ENCODE peak calls at places on chromosomes 6 and 20, in six cellular contexts. Q, V, H, S, L and G are unnamed samples.
A peak's percentile ranks its signal among the peaks of the same experiment; 100 is the strongest.

GRCh38 chr20:24633026-24633425 is 163.6 kb downstream of the SYNDIG1 start:
- DNase-seq in Q (no peak), V (no peak), H (no peak), S (no peak), L (no peak), G (no peak)

GRCh38 chr6:53543341-53544010 is 1.4 kb downstream of the GCLC start:
- DNase-seq in Q (no peak), V (no peak), H (no peak), S (no peak), L (no peak), G (no peak)

GRCh38 chr6:11033825-11034224 is 10.3 kb downstream of the ELOVL2 start:
- DNase-seq in Q (no peak), V (no peak), H (no peak), S (no peak), L (no peak), G (no peak)

GRCh38 chr6:110341671-110342304 is 16.4 kb downstream of the METTL24 start:
- DNase-seq in Q (no peak), V (peak; percentile 66), H (no peak), S (no peak), L (peak; percentile 55), G (no peak)

GRCh38 chr6:37480118-37480736 is 19.5 kb downstream of the CCDC167 start:
- DNase-seq in Q (no peak), V (no peak), H (no peak), S (no peak), L (no peak), G (no peak)

GRCh38 chr20:25421107-25421506 is 13.6 kb downstream of the GINS1 start:
- DNase-seq in Q (no peak), V (no peak), H (no peak), S (no peak), L (no peak), G (no peak)

GRCh38 chr6:156718647-156719394 is 58.4 kb upstream of the ARID1B start:
- DNase-seq in Q (peak; percentile 68), V (no peak), H (no peak), S (no peak), L (peak; percentile 26), G (no peak)

GRCh38 chr6:132133734-132134490 is 182.7 kb upstream of the CCN2 start:
- DNase-seq in Q (peak; percentile 64), V (no peak), H (no peak), S (no peak), L (no peak), G (no peak)

GRCh38 chr6:157774153-157775135 is 48.6 kb upstream of the SNX9 start:
- DNase-seq in Q (no peak), V (peak; percentile 50), H (no peak), S (peak; percentile 17), L (no peak), G (no peak)

GRCh38 chr20:24692429-24693190 is 223.2 kb downstream of the SYNDIG1 start:
- DNase-seq in Q (peak; percentile 39), V (peak; percentile 1), H (peak; percentile 53), S (peak; percentile 1), L (no peak), G (peak; percentile 3)

GRCh38 chr6:36599791-36600209 is 5.6 kb downstream of the SRSF3 start:
- DNase-seq in Q (peak; percentile 71), V (peak; percentile 51), H (peak; percentile 78), S (no peak), L (no peak), G (peak; percentile 40)

GRCh38 chr6:26141378-26141901 is 54.2 kb downstream of the HFE start:
- DNase-seq in Q (no peak), V (no peak), H (no peak), S (no peak), L (peak; percentile 46), G (no peak)

GRCh38 chr6:28634758-28635546 is 109.3 kb downstream of the GPX5 start:
- DNase-seq in Q (no peak), V (peak; percentile 80), H (no peak), S (no peak), L (peak; percentile 50), G (no peak)

GRCh38 chr6:72212686-72213085 is 326.3 kb downstream of the RIMS1 start:
- DNase-seq in Q (no peak), V (no peak), H (no peak), S (no peak), L (no peak), G (no peak)

GRCh38 chr20:34579191-34579661 is 20.7 kb downstream of the MAP1LC3A start:
- DNase-seq in Q (no peak), V (no peak), H (no peak), S (peak; percentile 76), L (peak; percentile 45), G (no peak)

GRCh38 chr6:4185846-4186245 is 50.5 kb upstream of the ECI2 start:
- DNase-seq in Q (no peak), V (no peak), H (no peak), S (no peak), L (no peak), G (no peak)

GRCh38 chr6:23180504-23181293 is 611.3 kb downstream of the HDGFL1 start:
- DNase-seq in Q (peak; percentile 80), V (peak; percentile 64), H (peak; percentile 71), S (peak; percentile 10), L (no peak), G (no peak)

GRCh38 chr6:18507561-18507960 is 120.4 kb downstream of the RNF144B start:
- DNase-seq in Q (no peak), V (no peak), H (no peak), S (no peak), L (no peak), G (no peak)

GRCh38 chr20:45890997-45891983 is at the start of the genes CTSA and NEURL2:
- DNase-seq in Q (peak; percentile 98), V (peak; percentile 99), H (peak; percentile 97), S (peak; percentile 90), L (peak; percentile 98), G (peak; percentile 93)

GRCh38 chr6:26594730-26595632 is 1.8 kb upstream of the ABT1 start:
- DNase-seq in Q (no peak), V (peak; percentile 30), H (no peak), S (no peak), L (peak; percentile 58), G (no peak)

GRCh38 chr6:25010917-25011625 is 75.3 kb upstream of the RIPOR2 start:
- DNase-seq in Q (no peak), V (no peak), H (no peak), S (no peak), L (no peak), G (no peak)

GRCh38 chr6:19356692-19357091 is 480.5 kb upstream of the ID4 start:
- DNase-seq in Q (no peak), V (no peak), H (no peak), S (no peak), L (no peak), G (no peak)

GRCh38 chr6:9532621-9533557 is 882.0 kb downstream of the TFAP2A start:
- DNase-seq in Q (no peak), V (no peak), H (no peak), S (no peak), L (no peak), G (no peak)

GRCh38 chr6:45156075-45156474 is 172.1 kb upstream of the RUNX2 start:
- DNase-seq in Q (no peak), V (no peak), H (no peak), S (no peak), L (no peak), G (no peak)

GRCh38 chr6:168190646-168191443 is 111.8 kb upstream of the FRMD1 start:
- DNase-seq in Q (peak; percentile 48), V (no peak), H (no peak), S (no peak), L (no peak), G (no peak)

DNA sequence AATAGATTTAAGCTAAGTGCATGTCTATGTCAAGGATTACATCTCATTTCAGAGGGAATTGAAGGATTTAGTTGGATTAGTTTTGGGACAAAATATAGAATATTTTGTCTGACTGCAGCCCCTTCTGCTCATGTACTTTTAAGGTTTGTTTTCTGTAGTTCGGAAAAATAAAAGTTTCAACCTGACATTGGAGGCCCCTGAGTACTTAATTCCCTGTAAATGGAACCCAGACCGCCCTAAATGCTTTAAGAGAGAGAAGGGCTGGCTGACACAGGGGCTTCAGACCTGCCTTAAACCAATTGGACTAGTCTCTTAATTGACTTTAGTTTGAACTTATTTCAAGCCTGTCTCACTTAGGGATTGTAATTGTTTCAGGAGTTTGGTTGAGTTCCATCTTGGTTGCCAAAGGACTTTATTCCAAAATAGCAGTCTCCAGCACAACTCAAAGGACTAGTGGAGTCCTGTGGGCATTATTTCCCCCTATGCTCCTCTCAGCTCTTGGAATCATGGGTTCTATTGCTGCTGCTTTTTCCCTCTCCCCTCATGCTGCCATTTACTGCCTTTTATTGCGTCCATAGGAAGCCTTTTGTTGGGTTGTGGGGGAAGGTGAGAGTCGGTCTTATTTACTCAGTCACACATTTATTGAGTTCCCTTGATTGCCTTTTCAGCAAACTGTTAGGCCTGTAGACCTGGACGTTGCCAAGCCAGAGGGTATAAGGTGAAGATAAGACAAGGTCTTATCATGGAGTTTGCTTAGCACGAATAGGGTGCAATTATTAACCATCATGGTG is 14.5 kb downstream of the BRD2 start:
- DNase-seq in Q (no peak), V (no peak), H (no peak), S (no peak), L (no peak), G (no peak)
- TF ChIP-seq POLR2AphosphoS5 in Q (no peak), V (peak; percentile 25), H (no peak), S (no peak), L (no peak), G (no peak)

DNA sequence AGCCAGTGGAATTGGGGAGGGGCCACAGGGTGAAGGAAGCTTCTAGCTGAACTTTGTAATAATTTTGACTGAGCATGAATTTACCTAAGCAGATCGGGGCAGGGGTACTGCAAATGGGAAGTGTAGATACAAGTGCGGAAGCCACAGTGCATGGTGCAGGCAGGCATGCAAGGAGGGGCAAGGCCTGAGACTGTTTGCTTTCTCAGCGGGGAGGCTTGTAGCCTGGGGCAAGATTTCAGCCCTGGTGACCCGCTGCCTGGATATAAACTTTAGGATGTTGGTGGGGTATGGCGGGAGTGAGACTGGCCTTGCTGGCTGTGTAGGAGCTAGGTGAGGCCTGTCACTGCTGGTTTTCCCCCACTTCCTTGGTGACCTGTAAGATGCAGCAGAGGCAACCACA is 266.4 kb upstream of the PREP start:
- DNase-seq in Q (no peak), V (no peak), H (no peak), S (no peak), L (no peak), G (no peak)
- H3K4me3 ChIP-seq in Q (no peak overlapping the region), V (no peak overlapping the region), H (no peak overlapping the region), S (no peak overlapping the region), L (no peak overlapping the region), G (no peak overlapping the region)

GRCh38 chr6:151412905-151413304 is 21.5 kb upstream of the ZBTB2 start:
- DNase-seq in Q (no peak), V (no peak), H (no peak), S (no peak), L (no peak), G (no peak)
- H3K36me3 ChIP-seq in Q (no peaks in the 10 kb centered on the region), V (peaks cover 51% of the 10 kb centered on the region), H (peaks cover 89% of the 10 kb centered on the region), S (no peaks in the 10 kb centered on the region), L (peaks cover 49% of the 10 kb centered on the region), G (no peaks in the 10 kb centered on the region)

GRCh38 chr20:23624307-23624706 is 13.4 kb downstream of the CST3 start:
- DNase-seq in Q (no peak), V (no peak), H (no peak), S (no peak), L (peak; percentile 55), G (no peak)

GRCh38 chr20:23625236-23625964 is 12.4 kb downstream of the CST3 start:
- DNase-seq in Q (no peak), V (no peak), H (no peak), S (no peak), L (no peak), G (no peak)

GRCh38 chr20:23626040-23626620 is 11.6 kb downstream of the CST3 start:
- DNase-seq in Q (no peak), V (no peak), H (no peak), S (no peak), L (no peak), G (no peak)

GRCh38 chr20:23623666-23624065 is 14.1 kb downstream of the CST3 start:
- DNase-seq in Q (no peak), V (no peak), H (no peak), S (no peak), L (no peak), G (no peak)

GRCh38 chr20:23622839-23623343 is 14.9 kb downstream of the CST3 start:
- DNase-seq in Q (peak; percentile 90), V (no peak), H (no peak), S (no peak), L (peak; percentile 72), G (no peak)
- TF ChIP-seq POLR2AphosphoS5 in Q (peak; percentile 98), V (peak; percentile 27), H (peak; percentile 56), S (peak; percentile 89), L (no peak), G (peak; percentile 56)